ENCODE peak calls at places on chromosomes 5 and 9, in five cellular contexts. T, P, H, V and I are unnamed samples.
A peak's percentile ranks its signal among the peaks of the same experiment; 100 is the strongest.

GRCh38 chr9:123360161-123361085 is 4.4 kb downstream of the CRB2 start:
- DNase-seq in T (no peak), P (peak; percentile 99), H (no peak), V (peak; percentile 34), I (no peak)

GRCh38 chr5:34499001-34499734 is 157.0 kb upstream of the RAI14 start:
- DNase-seq in T (no peak), P (no peak), H (no peak), V (no peak), I (no peak)

GRCh38 chr5:151811593-151812321 is 40.0 kb downstream of the G3BP1 start:
- DNase-seq in T (no peak), P (no peak), H (no peak), V (no peak), I (no peak)

GRCh38 chr5:128378636-128379035 is 159.4 kb downstream of the FBN2 start:
- DNase-seq in T (no peak), P (no peak), H (no peak), V (no peak), I (no peak)

GRCh38 chr9:71001780-71002386 is 119.5 kb downstream of the TRPM3 start:
- DNase-seq in T (no peak), P (peak; percentile 16), H (no peak), V (no peak), I (no peak)

GRCh38 chr5:137718611-137719010 is 17.3 kb downstream of the KLHL3 start:
- DNase-seq in T (no peak), P (no peak), H (no peak), V (no peak), I (no peak)

GRCh38 chr9:124665391-124666058 is 105.6 kb downstream of the NR6A1 start:
- DNase-seq in T (no peak), P (no peak), H (no peak), V (no peak), I (peak; percentile 49)

GRCh38 chr9:86521936-86522335 is 167.7 kb upstream of the TUT7 start:
- DNase-seq in T (no peak), P (no peak), H (no peak), V (no peak), I (no peak)

GRCh38 chr9:125463926-125464325 is 202.3 kb downstream of the GAPVD1 start:
- DNase-seq in T (no peak), P (no peak), H (no peak), V (no peak), I (no peak)